ENCODE peak calls at places on chromosomes 7 and 10, in seven cellular contexts. K is A549; N is spleen; I is cardiac fibroblast; P is breast epithelium; R is GM12865; L is CD4-positive, alpha-beta T cell. U is an unnamed sample.

GRCh38 chr10:130810856-130811255 is 500.7 kb downstream of the TCERG1L start:
- DNase-seq in K (no peak), N (no peak), I (no peak), P (no peak), R (no peak), L (no peak), U (no peak)

GRCh38 chr10:490891-491571 is 198.4 kb downstream of the DIP2C start:
- DNase-seq in K (no peak), N (peak; percentile 63), I (peak; percentile 79), P (no peak), R (no peak), L (no peak), U (no peak)

GRCh38 chr10:11595395-11595692 is 16.1 kb downstream of the USP6NL start:
- DNase-seq in K (no peak), N (no peak), I (peak; percentile 73), P (no peak), R (no peak), L (no peak), U (no peak)

GRCh38 chr7:77553123-77553522 is 16.0 kb downstream of the PTPN12 start:
- DNase-seq in K (no peak), N (no peak), I (no peak), P (no peak), R (no peak), L (no peak), U (no peak)

GRCh38 chr7:23341846-23342598 is 42.9 kb downstream of the MALSU1 start:
- DNase-seq in K (no peak), N (no peak), I (no peak), P (no peak), R (no peak), L (no peak), U (no peak)

GRCh38 chr7:50560865-50561351 is 4.3 kb downstream of the DDC start:
- DNase-seq in K (no peak), N (no peak), I (no peak), P (no peak), R (no peak), L (no peak), U (no peak)

GRCh38 chr10:70690584-70690983 is 18.3 kb downstream of the ADAMTS14 start:
- DNase-seq in K (no peak), N (no peak), I (no peak), P (no peak), R (no peak), L (no peak), U (no peak)

GRCh38 chr10:118564114-118564513 is 31.3 kb downstream of the PRLHR start:
- DNase-seq in K (no peak), N (no peak), I (no peak), P (no peak), R (no peak), L (no peak), U (no peak)

GRCh38 chr10:24479806-24480205 is 243.9 kb downstream of the ARHGAP21 start:
- DNase-seq in K (no peak), N (no peak), I (no peak), P (no peak), R (no peak), L (no peak), U (no peak)

GRCh38 chr7:40133561-40134427 is 628 bp downstream of the MPLKIP start:
- DNase-seq in K (no peak), N (no peak), I (peak; percentile 25), P (no peak), R (peak; percentile 44), L (peak; percentile 2), U (no peak)

DNA sequence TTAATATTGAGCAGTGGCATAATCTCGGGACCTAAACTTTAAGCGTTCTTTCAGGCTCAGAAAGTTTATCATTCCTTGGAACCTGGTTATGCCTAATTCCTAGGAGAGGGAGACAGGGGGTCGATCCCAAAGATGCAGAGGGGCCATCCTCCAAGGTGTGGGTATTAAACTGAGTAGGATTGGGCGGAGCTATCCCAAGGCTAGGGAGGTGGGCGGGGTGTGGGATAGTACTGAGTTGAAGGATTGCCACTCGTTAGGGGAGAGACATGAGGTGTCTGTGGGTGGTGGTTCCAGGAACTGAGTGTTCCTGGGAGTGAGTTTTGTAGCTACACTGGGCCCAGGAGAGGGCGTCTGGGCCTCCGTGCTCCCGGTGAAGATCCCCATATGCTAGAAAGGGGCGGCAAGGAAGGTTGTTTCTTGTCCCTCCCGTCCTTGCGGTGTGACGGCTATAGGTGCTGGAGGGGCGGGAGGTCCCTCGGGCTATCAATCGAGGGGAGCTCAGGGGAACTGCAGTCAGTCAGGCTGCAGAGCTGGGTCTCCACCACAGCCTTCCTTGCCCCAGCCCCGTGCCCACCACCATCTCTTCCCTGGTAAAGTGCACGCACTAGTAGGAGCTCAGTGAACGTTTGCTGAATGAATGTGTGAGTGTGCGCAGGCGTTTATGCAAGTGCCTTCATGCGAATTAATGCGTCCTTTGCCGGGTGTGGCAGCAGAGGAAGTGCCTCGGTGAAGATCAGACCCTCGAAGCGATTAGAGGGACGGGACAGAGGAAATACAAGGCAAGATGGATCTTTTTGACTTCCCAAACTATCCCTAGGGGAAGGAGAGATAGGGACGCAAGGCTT is 3.0 kb upstream of the HMX2 start:
- DNase-seq in K (no peak), N (no peak), I (no peak), P (no peak), R (no peak), L (no peak), U (no peak)
- TF ChIP-seq CTCF in K (no peak), N (no peak), I (no peak), P (no peak), R (no peak), L (no peak), U (no peak)

GRCh38 chr7:98323597-98324322 is 42.3 kb downstream of the BRI3 start:
- DNase-seq in K (no peak), N (no peak), I (peak; percentile 32), P (no peak), R (no peak), L (no peak), U (no peak)

GRCh38 chr7:98324782-98325181 is 43.3 kb downstream of the BRI3 start:
- DNase-seq in K (no peak), N (no peak), I (no peak), P (no peak), R (no peak), L (no peak), U (no peak)

GRCh38 chr7:98319176-98319575 is 37.7 kb downstream of the BRI3 start:
- DNase-seq in K (no peak), N (no peak), I (no peak), P (no peak), R (no peak), L (no peak), U (no peak)

GRCh38 chr7:98321301-98321700 is 39.8 kb downstream of the BRI3 start:
- DNase-seq in K (no peak), N (no peak), I (no peak), P (no peak), R (no peak), L (no peak), U (no peak)

GRCh38 chr7:98322331-98323260 is 41.1 kb downstream of the BRI3 start:
- DNase-seq in K (peak; percentile 33), N (no peak), I (peak; percentile 21), P (no peak), R (no peak), L (no peak), U (no peak)
- TF ChIP-seq CTCF in K (no peak), N (no peak), I (no peak), P (no peak), R (no peak), L (no peak), U (no peak)

GRCh38 chr10:45000764-45001381 is at the start of gene ZNF22:
- DNase-seq in K (peak; percentile 67), N (peak; percentile 94), I (peak; percentile 70), P (no peak), R (peak; percentile 85), L (peak; percentile 31), U (peak; percentile 62)
- TF ChIP-seq CTCF in K (no peak), N (no peak), I (no peak), P (no peak), R (peak; percentile 3), L (peak; percentile 13), U (no peak)

GRCh38 chr10:89426230-89426868 is 12.0 kb downstream of the IFIT5 start:
- DNase-seq in K (peak; percentile 57), N (no peak), I (peak; percentile 87), P (no peak), R (peak; percentile 58), L (no peak), U (no peak)
- TF ChIP-seq CTCF in K (peak; percentile 93), N (peak; percentile 69), I (peak; percentile 82), P (peak; percentile 82), R (peak; percentile 57), L (peak; percentile 72), U (peak; percentile 89)

GRCh38 chr10:124419635-124420034 is 912 bp upstream of the OAT start:
- DNase-seq in K (no peak), N (peak; percentile 84), I (no peak), P (no peak), R (no peak), L (no peak), U (no peak)

GRCh38 chr10:124418726-124419501 is at the start of gene OAT:
- DNase-seq in K (peak; percentile 96), N (peak; percentile 98), I (peak; percentile 95), P (peak; percentile 97), R (peak; percentile 89), L (peak; percentile 95), U (peak; percentile 73)

GRCh38 chr10:124416733-124417132 is 2.0 kb downstream of the OAT start:
- DNase-seq in K (peak; percentile 31), N (no peak), I (peak; percentile 69), P (no peak), R (no peak), L (no peak), U (no peak)

GRCh38 chr10:124420254-124420653 is 1.5 kb upstream of the OAT start:
- DNase-seq in K (no peak), N (peak; percentile 68), I (no peak), P (no peak), R (no peak), L (no peak), U (no peak)

DNA sequence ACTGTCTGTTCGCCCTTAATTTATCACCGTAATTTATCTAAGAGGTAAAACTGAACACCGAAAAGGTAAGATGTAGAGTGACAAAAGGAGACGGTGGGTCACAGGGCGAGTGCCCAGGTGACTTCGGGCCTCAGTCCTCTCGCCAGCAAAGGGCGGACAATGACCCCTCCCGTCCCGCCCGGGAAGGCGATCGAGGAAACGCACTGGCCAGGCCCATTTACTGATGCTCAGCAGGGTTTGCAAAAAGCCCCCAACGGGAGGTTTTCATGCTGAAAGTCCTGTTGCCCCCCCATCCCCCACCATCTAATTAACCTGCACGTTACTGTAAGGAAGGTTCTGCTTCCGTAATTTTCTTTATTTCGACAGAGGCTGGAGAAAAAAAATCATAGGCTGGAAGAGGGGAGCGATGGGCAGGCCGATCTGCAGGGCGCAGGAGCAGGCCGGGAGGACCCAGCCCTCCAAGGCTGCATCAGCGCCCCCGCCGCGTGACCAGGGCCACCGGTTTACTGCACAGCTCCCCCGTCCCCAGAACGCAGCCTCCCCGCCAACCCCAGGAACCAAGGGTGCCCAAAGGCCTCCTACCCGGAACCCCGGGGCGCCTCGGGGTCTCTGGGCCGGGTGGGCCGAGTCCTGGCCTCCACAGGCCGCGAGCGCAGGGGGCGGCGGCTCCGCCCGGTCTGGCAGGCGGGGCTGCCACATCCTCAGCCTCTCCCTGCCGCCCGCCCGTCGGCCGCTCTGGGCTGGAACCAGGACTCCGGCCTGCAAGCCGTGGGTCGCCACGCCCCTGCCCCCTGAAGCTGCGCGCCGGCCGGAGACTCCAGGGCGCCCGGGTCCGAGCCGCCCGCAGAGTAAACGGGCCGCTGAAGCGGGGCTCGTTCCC is 637 bp downstream of the OAT start:
- DNase-seq in K (peak; percentile 51), N (peak; percentile 93), I (peak; percentile 62), P (peak; percentile 57), R (peak; percentile 8), L (peak; percentile 20), U (no peak)
- TF ChIP-seq CTCF in K (no peak), N (no peak), I (no peak), P (no peak), R (no peak), L (no peak), U (no peak)

GRCh38 chr7:42138691-42139090 is 98.3 kb downstream of the GLI3 start:
- DNase-seq in K (no peak), N (no peak), I (no peak), P (no peak), R (no peak), L (no peak), U (no peak)
- TF ChIP-seq CTCF in K (no peak), N (no peak), I (no peak), P (no peak), R (no peak), L (no peak), U (no peak)